ENCODE peak calls at places on chromosomes 7 and 10, in five cellular contexts. E is GM23338, Q is neural progenitor cell, L is PC-3, N is GM23248. A is an unnamed sample.

GRCh38 chr7:79781716-79782115 is 328.2 kb upstream of the MAGI2 start:
- DNase-seq in E (no peak), Q (no peak), L (no peak), N (no peak), A (no peak)

GRCh38 chr7:130917669-130918128 is 183.7 kb upstream of the KLF14 start:
- DNase-seq in E (no peak), Q (no peak), L (peak; percentile 93), N (peak; percentile 81), A (no peak)

GRCh38 chr7:101950450-101951119 is 133.2 kb downstream of the CUX1 start:
- DNase-seq in E (peak; percentile 87), Q (peak; percentile 35), L (peak; percentile 40), N (peak; percentile 63), A (no peak)

GRCh38 chr7:151847681-151848081 is 29.2 kb downstream of the PRKAG2 start:
- DNase-seq in E (no peak), Q (no peak), L (no peak), N (peak; percentile 27), A (no peak)

GRCh38 chr7:6510476-6511133 is 40.7 kb downstream of the GRID2IP start:
- DNase-seq in E (no peak), Q (no peak), L (no peak), N (no peak), A (no peak)

GRCh38 chr10:71580415-71580814 is 139.2 kb downstream of the C10orf105 start:
- DNase-seq in E (no peak), Q (no peak), L (no peak), N (no peak), A (no peak)

GRCh38 chr7:123485187-123485586 is 49.2 kb downstream of the IQUB start:
- DNase-seq in E (no peak), Q (no peak), L (no peak), N (peak; percentile 3), A (no peak)

GRCh38 chr10:91598211-91598981 is 34.5 kb downstream of the PPP1R3C start:
- DNase-seq in E (no peak), Q (no peak), L (peak; percentile 77), N (peak; percentile 89), A (no peak)

GRCh38 chr7:42661312-42661711 is 250.6 kb downstream of the C7orf25 start:
- DNase-seq in E (no peak), Q (no peak), L (peak; percentile 82), N (peak; percentile 85), A (no peak)

GRCh38 chr10:1354776-1355435 is 298.7 kb downstream of the WDR37 start:
- DNase-seq in E (no peak), Q (no peak), L (no peak), N (no peak), A (no peak)

GRCh38 chr10:31083765-31084184 is 52.1 kb upstream of the ZNF438 start:
- DNase-seq in E (peak; percentile 81), Q (peak; percentile 53), L (peak; percentile 74), N (peak; percentile 62), A (peak; percentile 63)

GRCh38 chr7:143399151-143399550 is 9.5 kb downstream of the EPHA1 start:
- DNase-seq in E (no peak), Q (no peak), L (no peak), N (no peak), A (no peak)

GRCh38 chr7:128322040-128322643 is 21.6 kb downstream of the RBM28 start:
- DNase-seq in E (peak; percentile 61), Q (peak; percentile 34), L (peak; percentile 53), N (peak; percentile 78), A (peak; percentile 43)

GRCh38 chr10:21517983-21518628 is 7.4 kb downstream of the SKIDA1 start:
- DNase-seq in E (peak; percentile 53), Q (peak; percentile 67), L (peak; percentile 50), N (peak; percentile 76), A (no peak)

GRCh38 chr10:95289003-95289920 is 1.5 kb downstream of the PDLIM1 start:
- DNase-seq in E (peak; percentile 82), Q (peak; percentile 40), L (peak; percentile 71), N (peak; percentile 61), A (no peak)

GRCh38 chr10:3173173-3173878 is 744 bp upstream of the PITRM1 start:
- DNase-seq in E (peak; percentile 98), Q (no peak), L (peak; percentile 79), N (no peak), A (peak; percentile 89)

GRCh38 chr7:126026421-126027088 is 1096.9 kb upstream of the POT1 start:
- DNase-seq in E (peak; percentile 13), Q (peak; percentile 56), L (peak; percentile 11), N (no peak), A (no peak)

GRCh38 chr10:3780766-3781457 is 4.1 kb downstream of the KLF6 start:
- DNase-seq in E (no peak), Q (no peak), L (no peak), N (peak; percentile 54), A (no peak)

GRCh38 chr7:44072364-44073231 is 7.2 kb upstream of the PGAM2 start:
- DNase-seq in E (peak; percentile 90), Q (peak; percentile 74), L (peak; percentile 98), N (peak; percentile 92), A (no peak)

GRCh38 chr10:64344211-64344610 is 823.0 kb downstream of the REEP3 start:
- DNase-seq in E (no peak), Q (no peak), L (no peak), N (no peak), A (no peak)

GRCh38 chr7:94149776-94150545 is 145.8 kb upstream of the BET1 start:
- DNase-seq in E (no peak), Q (no peak), L (no peak), N (peak; percentile 39), A (no peak)

GRCh38 chr7:130369831-130370230 is 10.5 kb upstream of the CPA1 start:
- DNase-seq in E (no peak), Q (no peak), L (no peak), N (peak; percentile 46), A (no peak)

GRCh38 chr10:21173964-21174669 is 277.0 kb upstream of the NEBL start:
- DNase-seq in E (peak; percentile 78), Q (peak; percentile 69), L (peak; percentile 77), N (peak; percentile 32), A (peak; percentile 18)

GRCh38 chr10:3528271-3528670 is 256.7 kb downstream of the KLF6 start:
- DNase-seq in E (no peak), Q (no peak), L (no peak), N (peak; percentile 64), A (no peak)

GRCh38 chr7:43528581-43529354 is 54.1 kb upstream of the STK17A start:
- DNase-seq in E (no peak), Q (no peak), L (no peak), N (no peak), A (no peak)

GRCh38 chr7:100489824-100490223 is 6.1 kb downstream of the NYAP1 start:
- DNase-seq in E (peak; percentile 98), Q (peak; percentile 100), L (peak; percentile 35), N (peak; percentile 85), A (peak; percentile 56)

GRCh38 chr7:51430480-51431086 is 114.0 kb upstream of the COBL start:
- DNase-seq in E (peak; percentile 87), Q (peak; percentile 79), L (peak; percentile 76), N (peak; percentile 62), A (peak; percentile 73)

GRCh38 chr7:114789942-114790341 is 132.0 kb upstream of the MDFIC start:
- DNase-seq in E (no peak), Q (no peak), L (peak; percentile 68), N (peak; percentile 93), A (no peak)

GRCh38 chr7:66682350-66683093 is 53.8 kb downstream of the KCTD7 start:
- DNase-seq in E (peak; percentile 69), Q (peak; percentile 73), L (peak; percentile 16), N (peak; percentile 86), A (no peak)

GRCh38 chr10:5910323-5911100 is 20.5 kb downstream of the FBH1 start:
- DNase-seq in E (no peak), Q (no peak), L (no peak), N (no peak), A (no peak)

GRCh38 chr7:16667355-16667754 is 21.4 kb downstream of the BZW2 start:
- DNase-seq in E (no peak), Q (no peak), L (no peak), N (no peak), A (no peak)

GRCh38 chr7:41491752-41492405 is 211.0 kb downstream of the INHBA start:
- DNase-seq in E (no peak), Q (no peak), L (no peak), N (no peak), A (no peak)

GRCh38 chr10:125125951-125126735 is 34.2 kb downstream of the CTBP2 start:
- DNase-seq in E (no peak), Q (no peak), L (no peak), N (no peak), A (no peak)

GRCh38 chr10:61139230-61139928 is 195.4 kb upstream of the RHOBTB1 start:
- DNase-seq in E (no peak), Q (no peak), L (no peak), N (peak; percentile 20), A (no peak)
- TF ChIP-seq EZH2 in E (no peak), Q (no peak), L (no peak), N (no peak), A (no peak)

DNA sequence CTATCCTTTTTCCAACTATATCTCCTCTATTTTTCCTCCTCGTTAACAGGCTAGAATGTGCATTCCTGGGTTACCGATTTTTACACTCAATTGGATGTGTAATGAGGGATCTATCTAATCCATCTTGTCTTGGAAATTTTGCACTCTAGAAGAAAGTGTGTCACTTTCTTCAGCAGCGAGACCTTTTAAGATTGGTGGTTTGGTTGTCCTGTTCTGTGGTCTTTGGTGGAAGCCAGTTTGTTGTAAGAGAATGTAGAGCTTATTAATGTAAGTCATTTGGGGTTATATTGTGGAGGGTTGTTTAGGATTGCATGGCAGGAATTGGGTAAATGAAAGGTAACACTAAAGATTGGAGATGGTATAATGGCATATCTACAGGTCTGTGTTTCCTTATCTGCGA is 16.7 kb downstream of the CDK1 start:
- DNase-seq in E (no peak), Q (no peak), L (no peak), N (no peak), A (no peak)
- H3F3A ChIP-seq in E (no peaks in the 10 kb centered on the region), Q (peaks cover 23% of the 10 kb centered on the region), L (peaks cover 16% of the 10 kb centered on the region), N (no peaks in the 10 kb centered on the region), A (peaks cover 3% of the 10 kb centered on the region)

GRCh38 chr7:46557295-46557711 is 636.2 kb upstream of the IGFBP3 start:
- DNase-seq in E (no peak), Q (no peak), L (no peak), N (no peak), A (no peak)
- TF ChIP-seq EZH2phosphoT487 in E (no peak), Q (no peak), L (no peak), N (no peak), A (no peak)

DNA sequence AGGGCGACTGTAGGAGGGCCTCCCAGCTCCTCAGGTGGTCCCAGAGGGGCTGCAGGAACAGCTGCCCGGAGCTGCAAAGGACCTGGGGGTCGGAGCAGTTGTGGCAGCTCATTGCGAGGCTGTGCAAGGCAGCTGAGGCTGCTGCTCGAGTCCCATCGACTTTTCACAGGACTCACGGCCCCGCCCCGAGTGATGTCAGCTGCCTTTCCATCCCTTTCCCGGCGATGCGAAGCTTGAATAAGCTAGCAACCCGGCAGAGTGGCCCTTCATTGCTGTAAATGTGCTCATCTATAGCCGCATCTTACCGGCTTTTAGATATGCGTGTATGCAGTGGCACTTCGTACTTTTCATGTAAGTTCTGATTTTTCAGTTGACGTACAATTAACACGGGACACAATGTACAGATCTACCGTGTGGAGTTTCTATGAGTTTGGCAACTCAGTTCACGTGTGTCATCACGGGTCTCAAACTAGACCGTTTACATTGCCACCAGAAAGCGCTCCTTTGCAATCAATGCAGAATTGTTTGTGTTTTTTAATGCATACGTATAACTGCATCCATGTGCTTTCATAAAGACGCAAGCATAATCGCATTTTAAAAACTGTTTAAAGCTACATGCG is at the start of gene CH25H:
- DNase-seq in E (peak; percentile 86), Q (peak; percentile 81), L (peak; percentile 14), N (peak; percentile 96), A (peak; percentile 7)
- TF ChIP-seq EZH2 in E (peak; percentile 75), Q (no peak), L (no peak), N (no peak), A (no peak)

GRCh38 chr7:106199024-106199423 is 85.8 kb downstream of the NAMPT start:
- DNase-seq in E (no peak), Q (no peak), L (no peak), N (no peak), A (no peak)
- H3F3A ChIP-seq in E (no peaks in the 10 kb centered on the region), Q (no peaks in the 10 kb centered on the region), L (no peaks in the 10 kb centered on the region), N (no peaks in the 10 kb centered on the region), A (no peaks in the 10 kb centered on the region)

A was measured in MM.1S.